ENCODE peak calls at places on chromosomes 12 and 14, in eight cellular contexts. L, H, O, W, N, M, G and Q are unnamed samples. For H3K4me1, the result is how much of the 10 kb centered on the place peaks cover.

GRCh38 chr14:82388488-82388887 is 854.8 kb upstream of the SEL1L start:
- DNase-seq in L (no peak), H (no peak), O (no peak), W (no peak), N (no peak), M (no peak), G (no peak), Q (no peak)

GRCh38 chr14:34538871-34539406 is 562 bp downstream of the EAPP start:
- DNase-seq in L (no peak), H (no peak), O (no peak), W (no peak), N (no peak), M (no peak), G (peak), Q (no peak)

GRCh38 chr14:81275305-81275950 is 54.7 kb upstream of the GTF2A1 start:
- DNase-seq in L (no peak), H (no peak), O (no peak), W (no peak), N (no peak), M (no peak), G (no peak), Q (no peak)

GRCh38 chr12:124504273-124505000 is 63.0 kb downstream of the NCOR2 start:
- DNase-seq in L (no peak), H (no peak), O (no peak), W (no peak), N (no peak), M (peak), G (no peak), Q (no peak)

GRCh38 chr14:42248131-42248530 is 641.5 kb downstream of the LRFN5 start:
- DNase-seq in L (no peak), H (no peak), O (no peak), W (no peak), N (no peak), M (no peak), G (no peak), Q (no peak)

GRCh38 chr14:61438860-61439765 is 117.7 kb downstream of the PRKCH start:
- DNase-seq in L (peak), H (no peak), O (peak), W (peak), N (peak), M (peak), G (peak), Q (no peak)

GRCh38 chr12:68613209-68613904 is 2.7 kb downstream of the RAP1B start:
- DNase-seq in L (no peak), H (no peak), O (peak), W (no peak), N (peak), M (no peak), G (no peak), Q (no peak)

GRCh38 chr12:49138587-49138986 is 7.4 kb upstream of the TUBA1B start:
- DNase-seq in L (no peak), H (no peak), O (peak), W (no peak), N (no peak), M (no peak), G (no peak), Q (no peak)

GRCh38 chr14:69945905-69946304 is 66.7 kb downstream of the SMOC1 start:
- DNase-seq in L (no peak), H (no peak), O (no peak), W (no peak), N (no peak), M (no peak), G (peak), Q (no peak)

GRCh38 chr14:72708708-72709475 is 185.0 kb downstream of the DPF3 start:
- DNase-seq in L (no peak), H (peak), O (peak), W (no peak), N (peak), M (no peak), G (no peak), Q (no peak)

GRCh38 chr14:27392153-27392552 is 794.3 kb upstream of the NOVA1 start:
- DNase-seq in L (peak), H (no peak), O (no peak), W (no peak), N (no peak), M (peak), G (peak), Q (no peak)

GRCh38 chr12:95837240-95838038 is 21.3 kb upstream of the SNRPF start:
- DNase-seq in L (no peak), H (no peak), O (no peak), W (no peak), N (no peak), M (no peak), G (no peak), Q (no peak)
- H2AFZ ChIP-seq in L (peak), H (no peak), O (no peak), W (no peak), N (no peak), M (no peak), G (peak), Q (peak)

GRCh38 chr12:51845451-51845850 is 3.1 kb downstream of the FIGNL2 start:
- DNase-seq in L (no peak), H (no peak), O (no peak), W (no peak), N (no peak), M (no peak), G (no peak), Q (no peak)
- H3K27ac ChIP-seq in L (no peak), H (no peak), O (no peak), W (no peak), N (peak), M (no peak), G (no peak), Q (no peak)

DNA sequence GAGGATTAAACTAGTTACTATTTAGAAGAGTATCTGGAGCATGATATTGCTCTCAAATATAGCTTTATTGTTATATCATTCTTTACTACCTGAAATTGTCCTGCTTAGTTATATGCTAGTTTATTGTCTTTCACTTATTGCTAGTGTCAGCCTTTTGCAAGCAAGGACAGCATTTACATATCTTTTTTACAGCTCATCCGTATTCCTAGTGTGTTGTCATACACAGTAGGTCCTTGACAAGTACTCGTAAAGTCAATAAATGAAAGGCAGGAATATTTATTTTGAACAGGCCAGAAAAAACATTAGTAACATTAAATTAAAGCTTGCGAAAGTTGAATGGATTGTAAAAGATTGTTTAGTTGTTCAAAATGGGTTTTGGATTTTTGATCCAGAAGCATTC is 35.0 kb downstream of the CRADD start:
- DNase-seq in L (no peak), H (no peak), O (no peak), W (no peak), N (no peak), M (no peak), G (peak), Q (no peak)
- H3K4me1 ChIP-seq in L (under half), H (under half), O (under half), W (under half), N (under half), M (under half), G (under half), Q (under half)

GRCh38 chr12:30822385-30823139 is 67.8 kb upstream of the CAPRIN2 start:
- DNase-seq in L (peak), H (no peak), O (no peak), W (no peak), N (peak), M (peak), G (peak), Q (no peak)
- H2AFZ ChIP-seq in L (peak), H (no peak), O (no peak), W (peak), N (peak), M (peak), G (peak), Q (peak)

DNA sequence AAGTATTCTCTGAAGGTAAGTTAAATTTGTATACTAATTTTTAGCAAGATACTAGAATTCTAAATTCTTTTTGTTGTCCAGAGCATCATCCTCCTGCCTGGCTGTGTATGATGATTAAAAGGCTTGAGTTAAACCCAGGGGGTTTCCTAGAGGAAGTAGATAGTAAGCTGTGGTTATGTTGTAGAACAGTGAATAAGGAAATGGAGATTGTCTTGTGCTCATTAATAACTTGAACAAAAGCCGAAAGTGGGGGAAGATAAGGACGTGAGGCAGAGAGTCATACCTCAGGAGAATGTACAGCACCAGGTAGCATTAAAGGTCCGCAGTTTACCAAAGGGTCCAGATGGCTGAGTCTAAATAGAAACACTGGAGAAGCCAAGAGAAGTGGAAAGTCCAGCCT is 42.0 kb downstream of the CKB start:
- DNase-seq in L (no peak), H (no peak), O (no peak), W (peak), N (no peak), M (no peak), G (no peak), Q (no peak)
- H3K27ac ChIP-seq in L (no peak), H (no peak), O (no peak), W (peak), N (no peak), M (no peak), G (no peak), Q (no peak)